ENCODE peak calls at places on chromosomes 13 and 19, in eight cellular contexts. A is spleen, N is heart left ventricle, T is A549, M is erythroblast, E is lower leg skin, Y is IMR-90, J is body of pancreas. Q is an unnamed sample.

GRCh38 chr13:103291226-103291625 is 225.0 kb upstream of the SLC10A2 start:
- DNase-seq in T (no peak), Y (no peak), E (no peak), M (no peak), J (no peak), N (no peak), A (no peak), Q (no peak)

GRCh38 chr19:40090256-40091204 is at the start of gene ZNF780A:
- DNase-seq in Y (peak), A (peak), E (peak), M (peak), J (peak), N (peak), T (peak), Q (peak)

GRCh38 chr13:113948034-113948742 is 25.7 kb downstream of the C13orf46 start:
- DNase-seq in E (no peak), J (no peak), A (peak), T (no peak), Y (no peak), N (peak), M (no peak), Q (peak)

GRCh38 chr13:94988654-94989053 is 276.3 kb upstream of the SOX21 start:
- DNase-seq in N (no peak), A (no peak), E (no peak), T (no peak), J (no peak), M (no peak), Y (no peak), Q (peak)

GRCh38 chr13:77168232-77168631 is 141.3 kb upstream of the FBXL3 start:
- DNase-seq in J (no peak), M (no peak), T (no peak), N (no peak), A (no peak), E (no peak), Y (no peak), Q (no peak)

GRCh38 chr19:33427801-33428626 is 54.5 kb downstream of the CEBPG start:
- DNase-seq in Y (no peak), T (no peak), N (peak), A (peak), E (no peak), M (no peak), J (no peak), Q (no peak)

GRCh38 chr19:45147835-45148676 is 12.7 kb downstream of the NKPD1 start:
- DNase-seq in A (no peak), N (no peak), J (no peak), Y (no peak), E (no peak), M (no peak), T (no peak), Q (no peak)

GRCh38 chr13:111049791-111050538 is 65.1 kb upstream of the ARHGEF7 start:
- DNase-seq in N (peak), Y (no peak), J (peak), M (peak), E (no peak), T (no peak), A (no peak), Q (peak)

GRCh38 chr13:94345374-94346195 is 133.9 kb downstream of the DCT start:
- DNase-seq in Y (peak), N (no peak), T (no peak), M (no peak), A (no peak), J (no peak), E (no peak), Q (peak)

GRCh38 chr19:45162464-45163143 is 1.8 kb upstream of the NKPD1 start:
- DNase-seq in N (no peak), A (no peak), Y (no peak), M (no peak), E (peak), J (no peak), T (no peak), Q (no peak)

GRCh38 chr19:49106648-49107135 is 7.5 kb upstream of the LIN7B start:
- DNase-seq in J (peak), Y (peak), E (no peak), M (peak), A (peak), N (peak), T (peak), Q (peak)

GRCh38 chr13:26280295-26280694 is 26.4 kb downstream of the CDK8 start:
- DNase-seq in N (no peak), Y (peak), M (no peak), J (no peak), T (no peak), A (no peak), E (no peak), Q (no peak)

GRCh38 chr19:35124098-35125060 is 8.8 kb downstream of the FXYD3 start:
- DNase-seq in E (peak), M (peak), A (peak), N (peak), J (peak), Y (peak), T (peak), Q (peak)

GRCh38 chr13:99371956-99372355 is 64.8 kb upstream of the GPR183 start:
- DNase-seq in Y (no peak), A (no peak), M (no peak), N (no peak), J (no peak), T (no peak), E (no peak), Q (peak)

GRCh38 chr19:10454267-10454666 is 33.9 kb downstream of the PDE4A start:
- DNase-seq in N (no peak), E (no peak), Y (peak), A (no peak), M (no peak), T (no peak), J (no peak), Q (peak)

GRCh38 chr19:57620673-57621348 is 6.8 kb downstream of the ZNF134 start:
- DNase-seq in E (no peak), A (no peak), N (no peak), J (no peak), M (peak), Y (peak), T (no peak), Q (peak)

GRCh38 chr19:4108767-4109625 is 14.9 kb downstream of the MAP2K2 start:
- DNase-seq in M (no peak), A (peak), T (no peak), Y (no peak), N (no peak), E (no peak), J (no peak), Q (peak)

GRCh38 chr19:4114181-4114580 is 9.7 kb downstream of the MAP2K2 start:
- DNase-seq in A (no peak), J (no peak), N (no peak), Y (no peak), M (no peak), E (no peak), T (no peak), Q (no peak)

GRCh38 chr19:4113398-4114088 is 10.4 kb downstream of the MAP2K2 start:
- DNase-seq in Y (no peak), N (peak), M (no peak), A (no peak), E (no peak), T (no peak), J (no peak), Q (no peak)

GRCh38 chr19:4112367-4112766 is 11.6 kb downstream of the MAP2K2 start:
- DNase-seq in Y (no peak), N (no peak), J (no peak), A (no peak), M (no peak), E (no peak), T (no peak), Q (no peak)

DNA sequence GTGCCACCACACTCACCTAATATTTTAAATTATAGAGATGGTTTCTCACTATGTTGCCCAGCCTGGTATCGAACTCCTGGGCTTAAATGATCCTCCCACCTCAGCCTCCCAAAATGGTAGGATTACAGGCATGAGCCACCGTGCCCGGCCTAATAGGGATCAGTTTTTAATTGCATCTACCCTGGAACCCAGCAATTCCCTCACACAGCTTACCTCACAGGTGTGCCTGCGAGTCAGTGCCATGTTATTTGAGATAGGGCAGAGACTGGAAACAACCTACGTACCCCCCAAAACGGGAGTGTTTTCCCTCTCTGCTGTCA is 14.3 kb downstream of the MAP2K2 start:
- DNase-seq in J (no peak), M (no peak), N (no peak), E (no peak), T (no peak), Y (no peak), A (no peak), Q (no peak)
- TF ChIP-seq POLR2A in J (no peak), M (no peak), N (no peak), E (no peak), T (no peak), Y (no peak), A (no peak), Q (no peak)

DNA sequence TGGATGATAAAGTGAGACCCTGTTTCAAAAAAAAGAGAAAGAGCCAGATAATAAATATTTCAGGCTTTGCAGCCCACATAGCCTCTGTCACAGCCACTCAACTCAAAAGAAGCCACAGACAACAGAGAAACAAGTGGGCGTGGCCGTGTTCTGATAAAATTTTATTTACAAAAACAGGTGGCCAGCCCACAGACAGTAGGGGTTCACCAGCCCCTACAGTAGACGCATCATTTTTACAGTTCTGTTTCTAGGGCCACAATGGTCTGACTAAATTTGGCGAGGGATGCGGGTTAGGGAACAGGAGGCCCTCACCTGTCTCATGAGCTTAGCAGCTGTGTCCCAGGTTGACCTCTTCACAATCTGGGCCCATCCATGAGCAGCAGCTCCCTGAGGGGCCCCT is 59.5 kb downstream of the ARHGEF18 start:
- DNase-seq in N (no peak), A (no peak), E (no peak), J (no peak), Y (no peak), T (no peak), M (no peak), Q (no peak)
- TF ChIP-seq POLR2A in N (no peak), A (no peak), E (no peak), J (no peak), Y (no peak), T (no peak), M (no peak), Q (no peak)

DNA sequence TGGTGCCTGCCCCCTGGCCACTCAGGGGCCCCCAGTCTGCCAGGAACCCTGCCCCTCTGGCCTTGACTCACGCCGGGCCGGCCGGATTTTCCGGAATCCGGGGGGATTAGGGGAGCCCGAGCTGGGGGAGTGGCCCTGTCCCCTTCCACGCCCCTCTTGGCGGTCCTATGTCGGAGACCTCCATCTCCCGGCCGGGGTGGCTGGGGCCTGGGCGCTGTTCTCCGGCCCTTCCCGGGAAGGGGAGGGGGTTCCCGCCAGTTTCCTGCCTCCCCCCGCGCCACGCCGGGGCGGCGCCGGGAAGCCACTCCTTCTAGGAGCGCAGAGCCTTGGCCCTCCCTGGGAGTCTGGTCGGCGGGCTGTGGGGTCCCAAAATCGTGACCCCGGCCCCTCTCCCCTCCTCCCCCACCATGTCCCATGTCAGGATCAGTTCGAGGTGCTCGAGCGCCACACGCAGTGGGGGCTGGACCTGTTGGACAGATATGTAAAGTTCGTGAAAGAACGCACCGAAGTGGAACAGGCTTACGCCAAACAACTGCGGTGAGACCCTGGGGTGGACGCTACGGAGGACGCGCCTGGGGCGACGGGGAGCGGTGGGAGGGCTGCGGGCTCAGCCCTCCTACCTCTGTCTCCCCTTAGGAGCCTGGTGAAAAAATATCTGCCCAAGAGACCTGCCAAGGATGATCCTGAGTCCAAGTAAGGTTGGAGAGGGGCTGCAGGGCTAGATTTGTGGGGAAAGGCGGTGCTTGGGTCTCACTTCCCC is 1.3 kb downstream of the TRIP10 start:
- DNase-seq in N (peak), J (peak), A (peak), Y (peak), E (peak), M (no peak), T (no peak), Q (peak)
- TF ChIP-seq POLR2A in N (no peak), J (no peak), A (no peak), Y (no peak), E (no peak), M (no peak), T (no peak), Q (no peak)

GRCh38 chr19:634975-635652 is 1.8 kb upstream of the POLRMT start:
- DNase-seq in J (no peak), A (no peak), N (no peak), Y (no peak), M (no peak), E (no peak), T (no peak), Q (no peak)
- TF ChIP-seq POLR2A in J (no peak), A (no peak), N (no peak), Y (no peak), M (no peak), E (no peak), T (no peak), Q (no peak)

GRCh38 chr19:51798127-51798526 is 3.2 kb downstream of the FPR3 start:
- DNase-seq in A (no peak), E (no peak), T (no peak), J (no peak), N (no peak), M (no peak), Y (no peak), Q (no peak)

GRCh38 chr19:51793994-51794393 is 963 bp upstream of the FPR3 start:
- DNase-seq in Y (no peak), J (no peak), M (no peak), A (no peak), N (no peak), E (no peak), T (no peak), Q (no peak)

GRCh38 chr19:51798958-51799310 is 4.0 kb downstream of the FPR3 start:
- DNase-seq in A (no peak), T (no peak), M (no peak), E (no peak), J (no peak), N (peak), Y (no peak), Q (no peak)

GRCh38 chr19:51794865-51795490 is at the start of gene FPR3:
- DNase-seq in A (no peak), E (no peak), N (no peak), T (no peak), Y (no peak), M (no peak), J (no peak), Q (no peak)

GRCh38 chr19:51796195-51796679 is 1.3 kb downstream of the FPR3 start:
- DNase-seq in J (no peak), Y (no peak), N (peak), M (peak), A (no peak), E (no peak), T (no peak), Q (no peak)
- TF ChIP-seq POLR2A in J (peak), Y (no peak), N (no peak), M (peak), A (no peak), E (no peak), T (no peak), Q (no peak)

GRCh38 chr19:30029721-30030510 is 87.9 kb downstream of the URI1 start:
- DNase-seq in T (no peak), N (no peak), E (no peak), M (no peak), J (no peak), Y (peak), A (no peak), Q (no peak)
- TF ChIP-seq POLR2A in T (no peak), N (no peak), E (no peak), M (no peak), J (no peak), Y (no peak), A (no peak), Q (no peak)

DNA sequence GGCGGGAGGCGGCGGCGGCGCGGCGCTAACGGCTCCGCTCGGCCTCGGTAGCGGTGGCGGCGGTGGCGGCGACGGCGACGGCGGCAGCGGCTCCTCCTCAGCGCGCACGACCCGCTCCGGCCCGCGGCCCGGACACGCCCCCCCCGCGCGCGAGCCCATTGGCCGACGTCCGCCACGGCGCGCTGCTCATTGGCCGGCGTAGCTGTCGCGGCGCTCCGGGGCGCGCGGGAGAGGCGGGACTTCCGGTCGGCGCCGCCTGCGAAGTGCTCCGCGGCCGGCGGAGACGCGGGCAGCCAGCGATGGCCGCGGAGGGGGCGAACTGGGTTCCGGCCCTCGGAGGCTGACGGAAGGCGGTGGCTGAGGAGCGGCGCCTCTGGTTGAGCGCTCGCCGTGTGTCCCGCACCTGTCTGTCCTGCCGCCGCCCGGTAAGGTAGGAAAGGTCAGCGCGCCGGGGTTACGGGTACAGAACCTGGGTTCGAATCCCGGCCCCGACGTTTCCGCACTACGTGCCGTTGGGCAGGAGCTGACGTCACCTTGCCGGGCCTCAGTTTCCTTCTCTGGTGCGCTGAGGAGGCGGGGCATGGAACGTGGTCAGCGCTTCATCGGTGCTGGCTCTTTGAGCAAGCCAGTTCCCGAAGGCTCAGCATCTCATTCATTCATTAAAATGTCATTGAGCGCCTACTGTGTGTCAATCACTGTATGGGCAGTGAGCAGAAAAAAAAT is at the start of gene ELAVL1:
- DNase-seq in M (peak), E (peak), A (peak), Y (peak), T (peak), J (peak), N (peak), Q (peak)
- TF ChIP-seq POLR2A in M (peak), E (no peak), A (no peak), Y (peak), T (peak), J (peak), N (no peak), Q (peak)

DNA sequence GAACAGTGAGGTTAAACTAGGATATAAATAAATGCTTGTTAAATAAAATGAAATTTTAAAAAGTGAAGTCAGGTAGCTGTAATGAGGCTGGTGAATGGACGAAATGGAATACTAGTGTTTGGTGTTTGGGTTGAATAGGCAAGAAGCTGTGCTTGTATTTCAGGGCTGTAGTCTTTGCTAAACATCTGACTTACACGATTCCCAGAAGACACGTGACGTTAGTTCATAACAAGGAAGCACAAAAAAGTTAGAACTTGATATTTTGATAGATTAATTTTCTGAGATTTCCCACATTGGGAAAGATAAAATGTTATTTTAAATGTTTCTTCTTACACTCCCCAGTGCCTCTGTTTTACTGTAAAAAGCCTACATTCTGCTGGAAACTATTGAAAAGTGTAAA is 241.6 kb downstream of the SLITRK6 start:
- DNase-seq in N (no peak), A (no peak), J (no peak), M (no peak), T (no peak), Y (no peak), E (no peak), Q (no peak)
- TF ChIP-seq POLR2A in N (no peak), A (no peak), J (no peak), M (no peak), T (no peak), Y (no peak), E (no peak), Q (no peak)

DNA sequence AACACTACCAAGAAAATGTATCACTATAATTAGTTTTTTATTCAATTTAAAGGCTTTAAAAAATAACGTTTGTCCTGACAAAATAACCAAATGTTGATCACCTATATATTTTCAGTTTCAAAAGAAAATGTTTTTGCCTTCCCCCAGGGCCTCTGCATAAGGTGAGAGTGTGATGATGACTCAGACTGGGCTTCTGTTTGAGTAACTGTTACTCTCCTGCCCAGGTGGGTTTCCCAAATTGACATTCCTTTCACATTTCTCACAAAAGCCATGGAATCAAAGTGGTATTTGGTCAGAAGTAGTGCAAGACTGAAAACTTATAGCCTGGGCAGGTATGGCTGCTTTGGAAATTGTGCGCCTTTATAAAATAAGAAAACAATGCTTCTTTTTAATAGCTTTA is 180.6 kb downstream of the COG6 start:
- DNase-seq in J (no peak), M (no peak), E (no peak), N (no peak), Y (no peak), T (no peak), A (no peak), Q (no peak)
- TF ChIP-seq POLR2A in J (no peak), M (no peak), E (no peak), N (no peak), Y (no peak), T (no peak), A (no peak), Q (no peak)

Q was measured in NB4.